ENCODE peak calls at places on chromosomes 6 and 20, in seven cellular contexts. K is NB4, J is esophagus squamous epithelium, S is fibroblast of mammary gland, H is BJ, V is HCT116, R is tibial nerve. G is an unnamed sample.

GRCh38 chr6:109458774-109459531 is 3.4 kb upstream of the MICAL1 start:
- DNase-seq in K (peak; percentile 65), J (no peak), S (no peak), H (no peak), V (no peak), R (no peak), G (no peak)

GRCh38 chr6:83707829-83708545 is 914 bp downstream of the SNAP91 start:
- DNase-seq in K (no peak), J (no peak), S (no peak), H (no peak), V (no peak), R (no peak), G (no peak)

GRCh38 chr20:6067765-6068318 is 14.0 kb upstream of the LRRN4 start:
- DNase-seq in K (no peak), J (no peak), S (no peak), H (no peak), V (no peak), R (no peak), G (no peak)

GRCh38 chr6:17281497-17282481 is 628 bp downstream of the RBM24 start:
- DNase-seq in K (no peak), J (no peak), S (no peak), H (no peak), V (no peak), R (no peak), G (no peak)

GRCh38 chr6:134145786-134146185 is 93.4 kb upstream of the SLC2A12 start:
- DNase-seq in K (peak; percentile 56), J (no peak), S (peak; percentile 64), H (peak; percentile 51), V (no peak), R (no peak), G (no peak)

GRCh38 chr20:9407805-9408421 is 106.5 kb upstream of the LAMP5 start:
- DNase-seq in K (peak; percentile 71), J (no peak), S (peak; percentile 79), H (peak; percentile 22), V (peak; percentile 54), R (peak; percentile 60), G (peak; percentile 42)

GRCh38 chr6:4561078-4561435 is 215.1 kb upstream of the CDYL start:
- DNase-seq in K (no peak), J (no peak), S (no peak), H (no peak), V (no peak), R (no peak), G (no peak)

GRCh38 chr6:168875811-168876576 is 377.7 kb downstream of the THBS2 start:
- DNase-seq in K (no peak), J (no peak), S (no peak), H (no peak), V (no peak), R (no peak), G (no peak)

GRCh38 chr6:101114703-101115102 is 233.6 kb upstream of the ASCC3 start:
- DNase-seq in K (peak; percentile 50), J (no peak), S (peak; percentile 52), H (no peak), V (peak; percentile 18), R (no peak), G (no peak)

GRCh38 chr6:129643968-129644367 is 66.0 kb downstream of the ARHGAP18 start:
- DNase-seq in K (no peak), J (no peak), S (no peak), H (no peak), V (no peak), R (no peak), G (no peak)

GRCh38 chr6:168499045-168499650 is 58.2 kb downstream of the SMOC2 start:
- DNase-seq in K (no peak), J (no peak), S (no peak), H (no peak), V (no peak), R (no peak), G (no peak)

GRCh38 chr6:7556394-7557106 is 15.1 kb downstream of the DSP start:
- DNase-seq in K (no peak), J (no peak), S (no peak), H (no peak), V (no peak), R (no peak), G (no peak)

GRCh38 chr6:290111-290932 is 2.0 kb upstream of the DUSP22 start:
- DNase-seq in K (peak; percentile 43), J (no peak), S (no peak), H (no peak), V (no peak), R (no peak), G (no peak)

GRCh38 chr6:145789443-145789842 is 25.2 kb downstream of the FBXO30 start:
- DNase-seq in K (no peak), J (no peak), S (peak; percentile 90), H (no peak), V (no peak), R (no peak), G (no peak)

GRCh38 chr6:139290787-139291294 is 957 bp downstream of the TXLNB start:
- DNase-seq in K (peak; percentile 86), J (no peak), S (peak; percentile 59), H (no peak), V (no peak), R (no peak), G (no peak)

GRCh38 chr6:129598244-129599187 is 111.5 kb downstream of the ARHGAP18 start:
- DNase-seq in K (peak; percentile 78), J (no peak), S (peak; percentile 85), H (no peak), V (peak; percentile 72), R (no peak), G (no peak)

GRCh38 chr20:60900581-60900980 is 351.5 kb upstream of the CDH4 start:
- DNase-seq in K (no peak), J (no peak), S (no peak), H (no peak), V (no peak), R (no peak), G (no peak)

GRCh38 chr6:636488-636887 is 20.4 kb downstream of the HUS1B start:
- DNase-seq in K (no peak), J (no peak), S (peak; percentile 38), H (no peak), V (no peak), R (no peak), G (no peak)

GRCh38 chr6:41562633-41562975 is 16.4 kb downstream of the FOXP4 start:
- DNase-seq in K (no peak), J (no peak), S (no peak), H (no peak), V (no peak), R (no peak), G (no peak)

GRCh38 chr6:14638932-14639875 is 521.6 kb downstream of the CD83 start:
- DNase-seq in K (peak; percentile 62), J (no peak), S (peak; percentile 65), H (no peak), V (no peak), R (no peak), G (no peak)

GRCh38 chr6:122663981-122664380 is 53.8 kb downstream of the PKIB start:
- DNase-seq in K (no peak), J (no peak), S (no peak), H (no peak), V (no peak), R (no peak), G (no peak)

GRCh38 chr6:13653296-13653695 is 38.2 kb downstream of the NOL7 start:
- DNase-seq in K (no peak), J (no peak), S (peak; percentile 4), H (no peak), V (no peak), R (no peak), G (no peak)

GRCh38 chr6:108435391-108435790 is 125.3 kb upstream of the FOXO3 start:
- DNase-seq in K (no peak), J (no peak), S (no peak), H (no peak), V (no peak), R (no peak), G (no peak)

GRCh38 chr6:42141603-42142117 is 760 bp downstream of the C6orf132 start:
- DNase-seq in K (no peak), J (no peak), S (no peak), H (no peak), V (no peak), R (no peak), G (no peak)

GRCh38 chr6:107075951-107076381 is 39.3 kb downstream of the BEND3 start:
- DNase-seq in K (peak; percentile 39), J (no peak), S (peak; percentile 58), H (no peak), V (no peak), R (no peak), G (no peak)
- TF ChIP-seq CTCF in K (no peak), J (no peak), S (peak; percentile 32), H (peak; percentile 22), V (peak; percentile 10), R (no peak), G (no peak)

GRCh38 chr6:121430514-121431460 is 4.7 kb upstream of the GJA1 start:
- DNase-seq in K (peak; percentile 61), J (no peak), S (peak; percentile 63), H (no peak), V (peak; percentile 29), R (no peak), G (no peak)
- TF ChIP-seq CTCF in K (peak; percentile 29), J (peak; percentile 87), S (peak; percentile 71), H (peak; percentile 59), V (peak; percentile 82), R (peak; percentile 77), G (no peak)

GRCh38 chr20:42945194-42945593 is 244.5 kb downstream of the PTPRT start:
- DNase-seq in K (no peak), J (no peak), S (no peak), H (no peak), V (no peak), R (no peak), G (no peak)
- TF ChIP-seq CTCF in K (no peak), J (no peak), S (no peak), H (no peak), V (no peak), R (no peak), G (no peak)

GRCh38 chr6:31008165-31008564 is 2.1 kb upstream of the MUC22 start:
- DNase-seq in K (no peak), J (no peak), S (no peak), H (no peak), V (no peak), R (no peak), G (no peak)
- TF ChIP-seq CTCF in K (no peak), J (no peak), S (peak; percentile 0), H (no peak), V (no peak), R (no peak), G (no peak)

DNA sequence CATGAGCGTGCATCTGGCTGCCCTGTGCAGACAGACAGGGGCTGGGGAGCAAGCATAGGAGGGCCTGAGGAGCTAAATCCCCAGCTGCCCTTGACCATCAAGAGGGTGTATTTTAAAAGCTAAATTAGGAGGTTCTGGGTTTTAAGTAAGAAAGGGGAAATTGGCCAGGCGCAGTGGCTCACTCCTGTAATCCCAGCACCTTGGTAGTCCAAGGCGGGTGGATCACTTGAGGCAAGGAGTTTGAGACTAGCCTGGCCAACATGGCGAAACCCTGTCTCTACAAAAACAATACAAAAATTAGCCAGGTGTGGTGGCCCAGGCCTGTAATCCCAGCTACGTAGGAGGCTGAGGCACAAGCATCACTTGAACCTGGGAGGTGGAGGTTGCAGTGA is 27.8 kb downstream of the SERPINB6 start:
- DNase-seq in K (no peak), J (no peak), S (no peak), H (no peak), V (no peak), R (no peak), G (no peak)
- TF ChIP-seq CTCF in K (no peak), J (no peak), S (no peak), H (no peak), V (no peak), R (no peak), G (no peak)

G was measured in omental fat pad.